ENCODE peak calls at places on chromosomes 13 and 19, in ten cellular contexts. N is GM04503; K is stomach; U is B cell; P is cardiac fibroblast; B is stimulated activated CD8-positive, alpha-beta memory T cell treated with anti-CD3 and anti-CD28 coated beads, Interleukin-4, amount 100 ng/mL, for 48 hours; Y is activated naive CD4-positive, alpha-beta T cell; Z is tibial artery; O is cardiac muscle cell; E is T-cell. R is an unnamed sample.
A peak's percentile ranks its signal among the peaks of the same experiment; 100 is the strongest.

GRCh38 chr13:74290324-74290773 is 156.1 kb upstream of the KLF12 start:
- DNase-seq in E (peak; percentile 60), O (peak; percentile 96), U (peak; percentile 81), Z (no peak), B (no peak), Y (no peak), P (peak; percentile 92), N (peak; percentile 49), K (no peak), R (peak; percentile 97)

GRCh38 chr19:15841875-15842569 is 26.6 kb upstream of the OR10H1 start:
- DNase-seq in Z (no peak), K (no peak), U (peak; percentile 14), B (peak; percentile 53), Y (no peak), E (no peak), P (no peak), N (no peak), O (no peak), R (peak; percentile 48)

GRCh38 chr19:46907880-46908279 is 47.1 kb downstream of the ARHGAP35 start:
- DNase-seq in B (no peak), E (no peak), U (no peak), O (no peak), Z (peak; percentile 61), N (no peak), K (no peak), Y (no peak), P (no peak), R (no peak)

GRCh38 chr13:85590231-85590931 is 208.8 kb downstream of the SLITRK6 start:
- DNase-seq in U (no peak), B (no peak), K (no peak), E (no peak), P (no peak), Z (no peak), N (no peak), Y (no peak), O (no peak), R (no peak)

GRCh38 chr19:17001603-17002183 is 24.9 kb downstream of the CPAMD8 start:
- DNase-seq in K (no peak), U (peak; percentile 48), E (peak; percentile 94), O (no peak), N (no peak), Z (no peak), P (no peak), B (peak; percentile 69), Y (no peak), R (no peak)

GRCh38 chr19:57068921-57069697 is 50.7 kb upstream of the USP29 start:
- DNase-seq in U (no peak), Z (no peak), K (no peak), E (no peak), B (peak; percentile 22), O (no peak), P (no peak), N (no peak), Y (no peak), R (peak; percentile 71)

GRCh38 chr19:16940626-16941025 is 51.8 kb downstream of the F2RL3 start:
- DNase-seq in O (no peak), Z (no peak), B (no peak), E (no peak), Y (no peak), K (no peak), N (no peak), P (no peak), U (no peak), R (no peak)

GRCh38 chr19:45763691-45764294 is 5.3 kb downstream of the SIX5 start:
- DNase-seq in U (no peak), O (peak; percentile 31), P (no peak), B (no peak), N (no peak), Z (no peak), K (no peak), E (no peak), Y (no peak), R (no peak)

GRCh38 chr19:38650911-38651584 is 3.6 kb downstream of the ACTN4 start:
- DNase-seq in B (no peak), Y (no peak), O (peak; percentile 89), N (peak; percentile 90), Z (peak; percentile 64), K (no peak), U (no peak), P (peak; percentile 96), E (no peak), R (no peak)

GRCh38 chr13:68125087-68125480 is 894.9 kb upstream of the PCDH9 start:
- DNase-seq in O (no peak), Y (no peak), B (no peak), P (no peak), U (no peak), N (no peak), K (no peak), E (no peak), Z (no peak), R (no peak)

GRCh38 chr13:101514695-101515275 is 62.3 kb downstream of the ITGBL1 start:
- DNase-seq in E (peak; percentile 9), Y (no peak), B (no peak), P (peak; percentile 70), U (peak; percentile 54), N (no peak), K (no peak), Z (peak; percentile 33), O (peak; percentile 68), R (peak; percentile 76)

GRCh38 chr19:7883796-7884570 is 4.3 kb upstream of the LRRC8E start:
- DNase-seq in N (peak; percentile 33), U (no peak), O (peak; percentile 64), P (peak; percentile 70), Y (no peak), E (no peak), K (no peak), Z (no peak), B (no peak), R (no peak)

GRCh38 chr19:40605201-40605971 is 4.2 kb downstream of the LTBP4 start:
- DNase-seq in P (peak; percentile 67), B (peak; percentile 81), Z (peak; percentile 66), K (peak; percentile 86), Y (peak; percentile 40), E (peak; percentile 74), N (no peak), O (peak; percentile 62), U (peak; percentile 89), R (peak; percentile 89)

R was measured in Karpas-422.